ENCODE peak calls at places on chromosomes 1 and 21, in four cellular contexts. B is anterior cingulate cortex, R is NCI-H1105, V is adrenal gland. O is an unnamed sample.

GRCh38 chr1:31782766-31783410 is 18.7 kb upstream of the ADGRB2 start:
- DNase-seq in B (no peak), R (no peak), V (no peak), O (no peak)

GRCh38 chr1:64965239-64966157 is 851 bp downstream of the JAK1 start:
- DNase-seq in B (peak), R (peak), V (peak), O (peak)

GRCh38 chr1:222243902-222244301 is 304.0 kb downstream of the HHIPL2 start:
- DNase-seq in B (no peak), R (no peak), V (no peak), O (peak)

GRCh38 chr1:26991310-26992116 is 2.0 kb upstream of the TRNP1 start:
- DNase-seq in B (no peak), R (no peak), V (no peak), O (no peak)

GRCh38 chr1:39490596-39491145 is 765 bp upstream of the BMP8A start:
- DNase-seq in B (no peak), R (peak), V (no peak), O (peak)

GRCh38 chr1:1157426-1157913 is 16.2 kb upstream of the TTLL10 start:
- DNase-seq in B (peak), R (no peak), V (peak), O (peak)

GRCh38 chr1:5764959-5765358 is 227.3 kb downstream of the NPHP4 start:
- DNase-seq in B (no peak), R (no peak), V (no peak), O (no peak)

GRCh38 chr1:101506541-101507164 is 269.8 kb downstream of the S1PR1 start:
- DNase-seq in B (no peak), R (peak), V (peak), O (peak)

GRCh38 chr1:65992160-65993046 is 199.7 kb downstream of the PDE4B start:
- DNase-seq in B (no peak), R (no peak), V (no peak), O (no peak)

GRCh38 chr1:205913451-205914204 is 29.6 kb downstream of the SLC26A9 start:
- DNase-seq in B (no peak), R (no peak), V (peak), O (no peak)

GRCh38 chr1:227378876-227379554 is 60.7 kb upstream of the CDC42BPA start:
- DNase-seq in B (no peak), R (no peak), V (no peak), O (no peak)

GRCh38 chr1:165580931-165581871 is 37.4 kb downstream of the LRRC52 start:
- DNase-seq in B (no peak), R (no peak), V (no peak), O (peak)

GRCh38 chr1:1577367-1578011 is 2.8 kb upstream of the SSU72 start:
- DNase-seq in B (no peak), R (no peak), V (no peak), O (no peak)

GRCh38 chr1:27659497-27660299 is 12.3 kb downstream of the IFI6 start:
- DNase-seq in B (peak), R (peak), V (peak), O (peak)

GRCh38 chr1:100362821-100363466 is 10.6 kb downstream of the CDC14A start:
- DNase-seq in B (no peak), R (no peak), V (no peak), O (no peak)

GRCh38 chr1:211355873-211356272 is 29.2 kb downstream of the TRAF5 start:
- DNase-seq in B (no peak), R (no peak), V (no peak), O (no peak)

GRCh38 chr1:20487236-20487590 is 1.2 kb upstream of the CAMK2N1 start:
- DNase-seq in B (no peak), R (no peak), V (no peak), O (no peak)

GRCh38 chr21:25626752-25627151 is 12.3 kb upstream of the JAM2 start:
- DNase-seq in B (no peak), R (no peak), V (peak), O (peak)

GRCh38 chr1:169462385-169462784 is 23.4 kb downstream of the SLC19A2 start:
- DNase-seq in B (no peak), R (no peak), V (no peak), O (no peak)

GRCh38 chr1:234987415-234988159 is 141.1 kb downstream of the TOMM20 start:
- DNase-seq in B (no peak), R (no peak), V (peak), O (peak)

GRCh38 chr1:85316324-85316723 is 39.9 kb upstream of the BCL10 start:
- DNase-seq in B (no peak), R (peak), V (no peak), O (no peak)

GRCh38 chr1:235088440-235088839 is 40.2 kb downstream of the TOMM20 start:
- DNase-seq in B (no peak), R (no peak), V (no peak), O (no peak)

GRCh38 chr1:208252126-208252853 is 8.1 kb upstream of the PLXNA2 start:
- DNase-seq in B (no peak), R (no peak), V (peak), O (no peak)

GRCh38 chr1:19461352-19461645 is 24.0 kb downstream of the CAPZB start:
- DNase-seq in B (no peak), R (no peak), V (no peak), O (no peak)

GRCh38 chr1:241012708-241013340 is 344.2 kb downstream of the RGS7 start:
- DNase-seq in B (no peak), R (no peak), V (no peak), O (no peak)

O was measured in trophoblast cell.